ENCODE peak calls at places on chromosomes 2 and 18, in six cellular contexts. N is IMR-90, J is H9, K is HCT116, X is H1, Y is hepatocyte. A is an unnamed sample.

GRCh38 chr18:32480581-32480980 is 9.9 kb upstream of the GAREM1 start:
- DNase-seq in J (no peak), N (peak), Y (peak), X (no peak), K (no peak), A (no peak)

GRCh38 chr2:219042750-219043149 is 1.4 kb upstream of the CFAP65 start:
- DNase-seq in J (no peak), Y (peak), X (no peak), N (no peak), K (no peak), A (no peak)

GRCh38 chr2:191218292-191218898 is 26.8 kb upstream of the MYO1B start:
- DNase-seq in K (peak), X (peak), N (peak), J (peak), Y (peak), A (peak)

GRCh38 chr2:8548871-8549221 is 133.0 kb upstream of the ID2 start:
- DNase-seq in N (no peak), K (no peak), J (no peak), Y (no peak), X (no peak), A (no peak)

GRCh38 chr2:52659536-52659935 is 1108.1 kb upstream of the CHAC2 start:
- DNase-seq in N (peak), X (no peak), K (no peak), Y (no peak), J (no peak), A (no peak)

GRCh38 chr18:10526211-10526949 is 553 bp downstream of the NAPG start:
- DNase-seq in J (peak), X (no peak), K (no peak), N (peak), Y (peak), A (peak)

GRCh38 chr2:73907840-73908452 is 15.1 kb downstream of the ACTG2 start:
- DNase-seq in N (peak), K (no peak), J (peak), Y (peak), X (peak), A (no peak)

GRCh38 chr2:147469471-147469870 is 375.4 kb upstream of the ACVR2A start:
- DNase-seq in X (peak), K (no peak), J (peak), N (no peak), Y (no peak), A (no peak)

GRCh38 chr18:26133652-26134051 is at the start of gene PSMA8:
- DNase-seq in X (peak), Y (peak), N (no peak), J (peak), K (no peak), A (peak)

GRCh38 chr2:170224692-170225091 is 46.7 kb downstream of the MYO3B start:
- DNase-seq in X (no peak), Y (peak), K (no peak), J (no peak), N (no peak), A (no peak)

GRCh38 chr18:22778996-22779395 is 154.1 kb upstream of the RBBP8 start:
- DNase-seq in X (no peak), Y (no peak), K (no peak), N (no peak), J (no peak), A (no peak)

GRCh38 chr2:46430413-46430812 is 49.0 kb upstream of the TMEM247 start:
- DNase-seq in Y (no peak), K (no peak), J (no peak), N (no peak), X (no peak), A (no peak)

GRCh38 chr2:227748079-227748478 is 2.4 kb downstream of the SCYGR8 start:
- DNase-seq in J (peak), K (peak), N (no peak), X (no peak), Y (no peak), A (peak)

GRCh38 chr18:79585395-79586370 is 93.9 kb upstream of the CTDP1 start:
- DNase-seq in N (no peak), J (peak), K (no peak), X (no peak), Y (no peak), A (no peak)

GRCh38 chr2:236557894-236558532 is 11.6 kb upstream of the ACKR3 start:
- DNase-seq in N (no peak), K (no peak), J (no peak), Y (no peak), X (no peak), A (peak)

GRCh38 chr18:33372442-33372841 is 68.1 kb downstream of the CCDC178 start:
- DNase-seq in K (no peak), Y (peak), J (no peak), N (no peak), X (no peak), A (no peak)

DNA sequence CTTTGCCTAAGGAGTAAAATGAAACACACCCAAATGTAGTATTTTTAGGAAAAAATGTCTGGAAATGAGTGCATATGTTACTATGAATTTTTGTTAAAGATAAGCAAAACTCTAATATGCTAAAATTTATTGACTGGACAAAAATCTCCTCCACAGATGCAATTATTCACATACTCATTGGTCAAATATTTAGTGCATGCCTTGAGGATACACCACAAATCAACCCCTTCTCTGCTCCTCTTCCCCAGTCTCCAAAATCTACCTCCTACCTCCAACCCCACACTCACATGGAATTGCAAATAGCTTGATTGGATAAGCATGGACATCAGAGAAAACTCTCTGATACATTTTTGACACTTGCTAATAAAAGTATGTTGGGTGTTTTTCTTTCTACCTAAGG is 95.6 kb upstream of the CDC42EP3 start:
- DNase-seq in Y (no peak), J (no peak), K (no peak), N (no peak), X (no peak), A (peak)
- H3K4me2 ChIP-seq in Y (no peak), J (no peak), K (no peak), N (no peak), X (no peak), A (no peak)

GRCh38 chr18:76686737-76687231 is 135.6 kb upstream of the ZNF236 start:
- DNase-seq in Y (peak), N (peak), J (peak), K (peak), X (no peak), A (peak)

GRCh38 chr18:76687271-76688006 is 134.9 kb upstream of the ZNF236 start:
- DNase-seq in N (peak), K (no peak), J (no peak), X (no peak), Y (peak), A (no peak)

GRCh38 chr18:76691800-76692199 is 130.6 kb upstream of the ZNF236 start:
- DNase-seq in K (no peak), J (no peak), Y (no peak), N (peak), X (no peak), A (no peak)

GRCh38 chr18:76688724-76689472 is 133.5 kb upstream of the ZNF236 start:
- DNase-seq in X (no peak), J (no peak), N (no peak), K (no peak), Y (no peak), A (no peak)

DNA sequence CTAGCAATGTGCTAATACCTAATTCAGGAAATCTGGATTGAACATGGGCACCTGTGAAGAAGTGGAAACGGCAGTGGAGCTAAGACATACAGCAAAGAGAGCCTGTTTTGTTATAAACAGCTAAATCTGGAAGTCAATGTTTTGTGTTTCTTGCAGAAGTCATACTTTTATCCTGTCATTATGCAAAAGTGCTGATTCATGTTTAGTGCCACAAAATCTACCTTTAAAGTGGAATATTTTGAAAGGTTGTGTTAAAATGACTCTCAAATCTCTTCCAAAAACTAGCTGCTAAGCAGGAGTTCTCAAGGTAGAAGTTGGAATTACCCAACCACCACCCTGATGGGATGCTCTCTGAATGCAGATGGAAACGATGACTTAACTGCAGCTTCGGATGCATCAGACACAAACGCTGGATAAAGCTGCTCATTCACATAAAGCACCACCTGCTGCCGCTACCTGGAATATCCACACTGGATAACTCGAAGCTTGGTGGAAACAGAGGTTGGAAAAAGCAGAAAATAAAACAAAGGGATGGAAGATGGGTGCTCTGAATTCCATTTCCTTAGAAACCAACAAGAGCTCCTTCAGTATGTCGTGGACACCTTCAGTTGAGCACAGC is 132.6 kb upstream of the ZNF236 start:
- DNase-seq in N (no peak), K (no peak), X (no peak), J (no peak), Y (no peak), A (no peak)
- H3K4me2 ChIP-seq in N (no peak), K (no peak), X (no peak), J (no peak), Y (no peak), A (no peak)

GRCh38 chr2:33488715-33489540 is 12.5 kb downstream of the RASGRP3 start:
- DNase-seq in K (no peak), X (no peak), Y (no peak), J (no peak), N (no peak), A (no peak)
- H3K4me2 ChIP-seq in K (no peak), X (no peak), Y (no peak), J (no peak), N (no peak), A (no peak)

DNA sequence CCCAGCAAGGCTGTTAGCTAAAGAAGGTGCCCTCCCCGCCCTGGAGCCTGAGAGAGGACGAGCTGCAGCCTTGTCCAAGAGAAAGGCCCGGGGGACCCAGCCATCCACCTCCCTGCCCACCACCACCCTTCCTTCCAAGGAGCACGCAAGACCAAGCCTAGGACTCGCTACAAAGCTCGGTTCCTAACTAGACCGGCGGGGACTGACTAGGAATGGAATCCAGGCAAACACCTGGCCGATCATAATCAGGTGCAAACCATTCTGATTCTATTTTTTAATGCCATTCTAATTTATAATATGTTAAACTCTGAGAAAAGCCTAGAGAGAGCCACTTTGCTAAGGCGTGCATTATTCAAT is 19.7 kb upstream of the TUBB6 start:
- DNase-seq in N (no peak), K (no peak), J (no peak), X (no peak), Y (no peak), A (no peak)
- H3K4me2 ChIP-seq in N (peak), K (peak), J (peak), X (peak), Y (peak), A (peak)

GRCh38 chr2:180195847-180196246 is 188.8 kb upstream of the CWC22 start:
- DNase-seq in X (no peak), J (no peak), N (no peak), Y (no peak), K (no peak), A (no peak)
- H3K4me2 ChIP-seq in X (no peak), J (no peak), N (no peak), Y (no peak), K (no peak), A (no peak)

GRCh38 chr2:189369566-189369965 is 71.7 kb upstream of the WDR75 start:
- DNase-seq in X (no peak), J (no peak), N (peak), K (no peak), Y (no peak), A (no peak)
- H3K4me2 ChIP-seq in X (no peak), J (no peak), N (no peak), K (no peak), Y (no peak), A (no peak)

DNA sequence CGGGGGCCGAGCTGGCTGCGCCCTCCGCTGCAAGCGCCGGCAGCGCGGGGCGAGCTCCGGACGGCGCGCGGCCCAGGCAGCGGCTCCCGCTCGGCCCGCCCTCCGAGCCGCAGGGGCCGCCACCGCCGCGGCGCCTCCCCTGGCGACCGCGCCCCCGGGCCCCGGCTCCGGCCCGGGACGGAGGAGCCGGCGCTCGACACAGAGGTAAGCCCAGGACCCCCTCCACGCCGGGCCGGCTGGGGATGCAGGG is 151 bp downstream of the SPATS2L start:
- DNase-seq in Y (no peak), N (no peak), X (no peak), K (no peak), J (no peak), A (no peak)
- H3K4me2 ChIP-seq in Y (peak), N (no peak), X (peak), K (peak), J (peak), A (peak)

A was measured in trophoblast cell.